ENCODE peak calls at places on chromosomes 16 and 17, in ten cellular contexts. M is A549, H is neural crest cell, L is AG09319, B is GM18507, N is NCI-H1092, J is epithelial cell of proximal tubule, X is NCI-H1105 treated with DMSO at 0.1 percent for 48 hours, I is A673, P is NCI-H1436. T is an unnamed sample.

GRCh38 chr16:7268182-7268581 is 64.5 kb upstream of the RBFOX1 start:
- DNase-seq in M (peak; percentile 38), H (peak; percentile 67), L (no peak), B (no peak), N (peak; percentile 40), J (no peak), X (no peak), I (peak; percentile 56), P (peak; percentile 44), T (no peak)

GRCh38 chr17:58289869-58290268 is 9.1 kb upstream of the MPO start:
- DNase-seq in M (no peak), H (no peak), L (no peak), B (no peak), N (no peak), J (no peak), X (peak; percentile 0), I (no peak), P (no peak), T (no peak)

GRCh38 chr17:57597531-57598453 is 147.3 kb downstream of the CCDC182 start:
- DNase-seq in M (peak; percentile 82), H (peak; percentile 74), L (peak; percentile 44), B (no peak), N (no peak), J (peak; percentile 18), X (peak; percentile 86), I (peak; percentile 85), P (peak; percentile 60), T (peak; percentile 25)

GRCh38 chr16:59573528-59574271 is 839.6 kb upstream of the GOT2 start:
- DNase-seq in M (peak; percentile 95), H (no peak), L (no peak), B (no peak), N (no peak), J (no peak), X (no peak), I (no peak), P (no peak), T (no peak)

GRCh38 chr17:9977175-9977574 is 72.1 kb upstream of the RCVRN start:
- DNase-seq in M (no peak), H (no peak), L (no peak), B (no peak), N (no peak), J (no peak), X (no peak), I (no peak), P (no peak), T (no peak)

GRCh38 chr17:73867056-73867455 is 222.8 kb upstream of the SDK2 start:
- DNase-seq in M (no peak), H (no peak), L (no peak), B (no peak), N (no peak), J (no peak), X (no peak), I (no peak), P (no peak), T (no peak)

GRCh38 chr16:88013091-88013609 is 61.9 kb downstream of the BANP start:
- DNase-seq in M (no peak), H (no peak), L (no peak), B (no peak), N (no peak), J (no peak), X (no peak), I (no peak), P (no peak), T (no peak)

GRCh38 chr16:12798171-12798570 is 5.5 kb downstream of the CPPED1 start:
- DNase-seq in M (no peak), H (no peak), L (no peak), B (no peak), N (no peak), J (no peak), X (no peak), I (no peak), P (no peak), T (no peak)

GRCh38 chr16:47848481-47849109 is 307.2 kb downstream of the ABCC12 start:
- DNase-seq in M (no peak), H (no peak), L (no peak), B (no peak), N (peak; percentile 49), J (no peak), X (no peak), I (no peak), P (no peak), T (no peak)

GRCh38 chr17:14301279-14301760 is 439 bp downstream of the HS3ST3B1 start:
- DNase-seq in M (no peak), H (no peak), L (no peak), B (no peak), N (no peak), J (no peak), X (peak; percentile 85), I (no peak), P (no peak), T (peak; percentile 33)

GRCh38 chr16:28846933-28847273 is 755 bp upstream of the TUFM start:
- DNase-seq in M (no peak), H (no peak), L (no peak), B (no peak), N (no peak), J (no peak), X (no peak), I (no peak), P (peak; percentile 5), T (no peak)

GRCh38 chr16:59593256-59593655 is 859.1 kb upstream of the GOT2 start:
- DNase-seq in M (no peak), H (no peak), L (peak; percentile 38), B (no peak), N (no peak), J (no peak), X (no peak), I (no peak), P (no peak), T (no peak)

T was measured in effector memory CD8-positive, alpha-beta T cell.